ENCODE peak calls at places on chromosomes 7 and 10, in eight cellular contexts. G, M, T, Y, F, B, L and R are unnamed samples.

GRCh38 chr10:480498-480927 is 209.0 kb downstream of the DIP2C start:
- DNase-seq in Y (no peak), M (no peak), L (no peak), B (no peak), F (no peak), T (no peak), G (no peak), R (no peak)

GRCh38 chr10:95325863-95326262 is 35.1 kb upstream of the PDLIM1 start:
- DNase-seq in L (no peak), T (no peak), M (no peak), F (no peak), G (no peak), B (no peak), Y (no peak), R (no peak)

GRCh38 chr10:117342638-117343037 is 32.6 kb downstream of the PDZD8 start:
- DNase-seq in L (no peak), M (peak; percentile 35), G (no peak), T (no peak), B (peak; percentile 3), Y (no peak), F (no peak), R (no peak)

GRCh38 chr7:51344406-51344805 is 27.8 kb upstream of the COBL start:
- DNase-seq in M (no peak), B (no peak), Y (peak; percentile 27), G (no peak), L (no peak), F (no peak), T (no peak), R (no peak)

GRCh38 chr10:47360419-47361040 is 12.4 kb downstream of the RBP3 start:
- DNase-seq in M (no peak), G (no peak), Y (no peak), T (no peak), F (no peak), B (no peak), L (no peak), R (no peak)

GRCh38 chr7:44876393-44876792 is 8.9 kb downstream of the PURB start:
- DNase-seq in F (no peak), Y (no peak), G (no peak), L (no peak), M (no peak), B (no peak), T (no peak), R (no peak)

GRCh38 chr10:30534465-30535144 is 94.9 kb downstream of the LYZL2 start:
- DNase-seq in T (peak; percentile 81), G (peak; percentile 66), L (peak; percentile 84), Y (peak; percentile 67), B (peak; percentile 74), M (peak; percentile 79), F (peak; percentile 15), R (peak; percentile 83)

GRCh38 chr7:101705327-101705726 is 76.2 kb upstream of the MYL10 start:
- DNase-seq in L (no peak), F (no peak), B (no peak), Y (no peak), G (no peak), T (no peak), M (no peak), R (no peak)

GRCh38 chr7:976901-977325 is 1.6 kb upstream of the COX19 start:
- DNase-seq in G (no peak), T (no peak), M (no peak), F (no peak), Y (peak; percentile 83), L (no peak), B (no peak), R (no peak)